ENCODE peak calls at places on chromosome 9, in ten cellular contexts. One of them, this sample, is unnamed.

GRCh38 chr9:89842267-89842768 is 237.5 kb downstream of the GADD45G start:
- DNase-seq in colonic mucosa: peak
- DNase-seq in endothelial cell: no peak
- DNase-seq in body of pancreas: peak
- DNase-seq in ascending aorta: no peak
- DNase-seq in brain microvascular endothelial cell: no peak
- DNase-seq in foreskin fibroblast: no peak
- DNase-seq in fibroblast of lung: no peak
- DNase-seq in bronchial epithelial cell: no peak
- DNase-seq in cardiac fibroblast: no peak
- DNase-seq in this sample: no peak

GRCh38 chr9:18256574-18256973 is 217.4 kb upstream of the ADAMTSL1 start:
- DNase-seq in brain microvascular endothelial cell: peak
- DNase-seq in fibroblast of lung: no peak
- DNase-seq in cardiac fibroblast: peak
- DNase-seq in body of pancreas: no peak
- DNase-seq in ascending aorta: no peak
- DNase-seq in endothelial cell: no peak
- DNase-seq in foreskin fibroblast: peak
- DNase-seq in bronchial epithelial cell: peak
- DNase-seq in colonic mucosa: peak
- DNase-seq in this sample: no peak

GRCh38 chr9:33249983-33250382 is 10.0 kb downstream of the SPINK4 start:
- DNase-seq in brain microvascular endothelial cell: no peak
- DNase-seq in ascending aorta: no peak
- DNase-seq in fibroblast of lung: no peak
- DNase-seq in body of pancreas: no peak
- DNase-seq in endothelial cell: no peak
- DNase-seq in foreskin fibroblast: no peak
- DNase-seq in cardiac fibroblast: no peak
- DNase-seq in colonic mucosa: no peak
- DNase-seq in bronchial epithelial cell: no peak
- DNase-seq in this sample: no peak

GRCh38 chr9:22005700-22006605 is 3.2 kb downstream of the CDKN2B start:
- DNase-seq in brain microvascular endothelial cell: no peak
- DNase-seq in endothelial cell: peak
- DNase-seq in foreskin fibroblast: peak
- DNase-seq in ascending aorta: no peak
- DNase-seq in bronchial epithelial cell: no peak
- DNase-seq in colonic mucosa: no peak
- DNase-seq in fibroblast of lung: peak
- DNase-seq in cardiac fibroblast: no peak
- DNase-seq in body of pancreas: no peak
- DNase-seq in this sample: no peak

GRCh38 chr9:97382099-97382718 is 29.7 kb upstream of the TDRD7 start:
- DNase-seq in bronchial epithelial cell: no peak
- DNase-seq in cardiac fibroblast: no peak
- DNase-seq in foreskin fibroblast: peak
- DNase-seq in brain microvascular endothelial cell: no peak
- DNase-seq in fibroblast of lung: no peak
- DNase-seq in colonic mucosa: no peak
- DNase-seq in ascending aorta: no peak
- DNase-seq in body of pancreas: no peak
- DNase-seq in endothelial cell: no peak
- DNase-seq in this sample: no peak

GRCh38 chr9:98797491-98797890 is 1.1 kb upstream of the ANKS6 start:
- DNase-seq in brain microvascular endothelial cell: no peak
- DNase-seq in foreskin fibroblast: no peak
- DNase-seq in body of pancreas: no peak
- DNase-seq in bronchial epithelial cell: no peak
- DNase-seq in ascending aorta: no peak
- DNase-seq in endothelial cell: no peak
- DNase-seq in colonic mucosa: no peak
- DNase-seq in fibroblast of lung: no peak
- DNase-seq in cardiac fibroblast: no peak
- DNase-seq in this sample: no peak

GRCh38 chr9:121558423-121558950 is 58.8 kb upstream of the GGTA1 start:
- DNase-seq in foreskin fibroblast: no peak
- DNase-seq in cardiac fibroblast: no peak
- DNase-seq in bronchial epithelial cell: no peak
- DNase-seq in body of pancreas: no peak
- DNase-seq in ascending aorta: no peak
- DNase-seq in colonic mucosa: no peak
- DNase-seq in brain microvascular endothelial cell: no peak
- DNase-seq in fibroblast of lung: no peak
- DNase-seq in endothelial cell: no peak
- DNase-seq in this sample: no peak

GRCh38 chr9:76676857-76677256 is 87.4 kb upstream of the PCA3 start:
- DNase-seq in foreskin fibroblast: no peak
- DNase-seq in bronchial epithelial cell: no peak
- DNase-seq in ascending aorta: no peak
- DNase-seq in body of pancreas: no peak
- DNase-seq in cardiac fibroblast: no peak
- DNase-seq in brain microvascular endothelial cell: no peak
- DNase-seq in endothelial cell: no peak
- DNase-seq in colonic mucosa: no peak
- DNase-seq in fibroblast of lung: no peak
- DNase-seq in this sample: no peak

DNA sequence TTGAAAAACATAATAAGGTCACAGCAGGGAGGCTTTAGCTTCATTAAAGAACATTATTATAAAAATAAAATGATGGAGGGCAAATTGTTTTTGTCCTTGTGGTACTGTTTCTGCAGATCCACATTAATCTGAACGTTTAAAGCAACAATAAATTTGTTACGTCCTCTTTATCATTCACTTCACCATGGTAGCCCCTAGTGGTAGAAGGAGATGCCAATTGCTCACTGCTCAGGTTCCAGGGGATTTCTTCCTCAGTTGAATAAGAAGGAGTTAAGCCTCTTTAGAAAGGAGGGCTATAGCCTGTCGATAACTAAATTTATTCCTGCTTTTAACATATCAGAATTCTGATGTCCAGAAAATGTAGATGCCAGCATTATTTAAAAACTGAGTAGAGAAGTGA is 692.4 kb downstream of the PTPRD start:
- DNase-seq in fibroblast of lung: no peak
- DNase-seq in cardiac fibroblast: no peak
- DNase-seq in ascending aorta: no peak
- DNase-seq in colonic mucosa: no peak
- DNase-seq in body of pancreas: no peak
- DNase-seq in bronchial epithelial cell: no peak
- DNase-seq in endothelial cell: no peak
- DNase-seq in foreskin fibroblast: no peak
- DNase-seq in brain microvascular endothelial cell: no peak
- DNase-seq in this sample: no peak
- TF ChIP-seq CTCF in fibroblast of lung: no peak
- TF ChIP-seq CTCF in cardiac fibroblast: no peak
- TF ChIP-seq CTCF in ascending aorta: no peak
- TF ChIP-seq CTCF in colonic mucosa: no peak
- TF ChIP-seq CTCF in body of pancreas: no peak
- TF ChIP-seq CTCF in bronchial epithelial cell: no peak
- TF ChIP-seq CTCF in endothelial cell: peak
- TF ChIP-seq CTCF in foreskin fibroblast: no peak
- TF ChIP-seq CTCF in brain microvascular endothelial cell: peak
- TF ChIP-seq CTCF in this sample: no peak

GRCh38 chr9:128321879-128322341 is 337 bp downstream of the TRUB2 start:
- DNase-seq in fibroblast of lung: no peak
- DNase-seq in colonic mucosa: no peak
- DNase-seq in brain microvascular endothelial cell: no peak
- DNase-seq in endothelial cell: no peak
- DNase-seq in foreskin fibroblast: no peak
- DNase-seq in bronchial epithelial cell: no peak
- DNase-seq in cardiac fibroblast: no peak
- DNase-seq in body of pancreas: no peak
- DNase-seq in ascending aorta: no peak
- DNase-seq in this sample: no peak

GRCh38 chr9:128323786-128324185 is 1.1 kb downstream of the COQ4 start:
- DNase-seq in cardiac fibroblast: no peak
- DNase-seq in bronchial epithelial cell: no peak
- DNase-seq in ascending aorta: no peak
- DNase-seq in endothelial cell: no peak
- DNase-seq in brain microvascular endothelial cell: no peak
- DNase-seq in colonic mucosa: no peak
- DNase-seq in fibroblast of lung: no peak
- DNase-seq in foreskin fibroblast: no peak
- DNase-seq in body of pancreas: no peak
- DNase-seq in this sample: no peak

GRCh38 chr9:128322342-128323191 is at the start of the genes COQ4 and TRUB2:
- DNase-seq in colonic mucosa: peak
- DNase-seq in endothelial cell: peak
- DNase-seq in body of pancreas: peak
- DNase-seq in foreskin fibroblast: peak
- DNase-seq in fibroblast of lung: peak
- DNase-seq in ascending aorta: peak
- DNase-seq in bronchial epithelial cell: peak
- DNase-seq in cardiac fibroblast: peak
- DNase-seq in brain microvascular endothelial cell: peak
- DNase-seq in this sample: peak

GRCh38 chr9:128324401-128324800 is 1.8 kb downstream of the COQ4 start:
- DNase-seq in body of pancreas: no peak
- DNase-seq in colonic mucosa: no peak
- DNase-seq in foreskin fibroblast: no peak
- DNase-seq in brain microvascular endothelial cell: no peak
- DNase-seq in ascending aorta: no peak
- DNase-seq in cardiac fibroblast: no peak
- DNase-seq in endothelial cell: no peak
- DNase-seq in bronchial epithelial cell: no peak
- DNase-seq in fibroblast of lung: no peak
- DNase-seq in this sample: no peak

DNA sequence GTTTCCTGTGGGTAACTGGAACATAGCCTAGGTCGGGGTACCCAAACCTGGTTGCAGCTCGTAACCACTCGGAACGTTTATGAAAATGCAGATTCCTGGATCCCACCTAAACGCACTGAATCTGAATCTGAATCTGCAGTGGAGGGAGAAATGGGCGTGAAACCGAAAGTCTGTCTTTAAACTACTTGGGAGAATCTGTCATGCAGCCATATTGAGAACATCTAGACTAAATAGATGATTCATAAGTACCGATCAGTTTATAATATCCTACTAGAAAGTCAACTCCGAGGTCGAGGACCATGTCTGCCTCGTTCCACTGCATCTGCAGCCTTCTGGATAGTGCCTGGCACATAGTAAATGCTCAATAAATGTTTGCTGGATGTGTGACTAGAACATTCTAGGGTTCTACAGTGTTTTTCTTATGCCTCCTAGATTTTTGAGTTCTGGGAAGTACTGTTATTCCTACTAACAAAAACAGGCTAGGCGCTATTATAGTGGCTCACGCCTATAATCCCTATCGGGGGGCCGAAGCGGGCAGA is 622 bp downstream of the COQ4 start:
- DNase-seq in foreskin fibroblast: peak
- DNase-seq in body of pancreas: no peak
- DNase-seq in ascending aorta: no peak
- DNase-seq in bronchial epithelial cell: peak
- DNase-seq in colonic mucosa: no peak
- DNase-seq in cardiac fibroblast: peak
- DNase-seq in fibroblast of lung: peak
- DNase-seq in endothelial cell: no peak
- DNase-seq in brain microvascular endothelial cell: peak
- DNase-seq in this sample: no peak
- TF ChIP-seq CTCF in foreskin fibroblast: no peak
- TF ChIP-seq CTCF in body of pancreas: no peak
- TF ChIP-seq CTCF in ascending aorta: no peak
- TF ChIP-seq CTCF in bronchial epithelial cell: no peak
- TF ChIP-seq CTCF in colonic mucosa: no peak
- TF ChIP-seq CTCF in cardiac fibroblast: no peak
- TF ChIP-seq CTCF in fibroblast of lung: no peak
- TF ChIP-seq CTCF in endothelial cell: no peak
- TF ChIP-seq CTCF in brain microvascular endothelial cell: no peak
- TF ChIP-seq CTCF in this sample: no peak

GRCh38 chr9:124292696-124293593 is 35.2 kb downstream of the NEK6 start:
- DNase-seq in ascending aorta: no peak
- DNase-seq in brain microvascular endothelial cell: no peak
- DNase-seq in fibroblast of lung: peak
- DNase-seq in endothelial cell: no peak
- DNase-seq in foreskin fibroblast: no peak
- DNase-seq in colonic mucosa: no peak
- DNase-seq in bronchial epithelial cell: no peak
- DNase-seq in body of pancreas: no peak
- DNase-seq in cardiac fibroblast: no peak
- DNase-seq in this sample: no peak

GRCh38 chr9:124295097-124295794 is 37.5 kb downstream of the NEK6 start:
- DNase-seq in ascending aorta: no peak
- DNase-seq in colonic mucosa: no peak
- DNase-seq in brain microvascular endothelial cell: no peak
- DNase-seq in cardiac fibroblast: no peak
- DNase-seq in fibroblast of lung: peak
- DNase-seq in body of pancreas: no peak
- DNase-seq in endothelial cell: no peak
- DNase-seq in bronchial epithelial cell: no peak
- DNase-seq in foreskin fibroblast: no peak
- DNase-seq in this sample: no peak

GRCh38 chr9:124291801-124292396 is 34.1 kb downstream of the NEK6 start:
- DNase-seq in cardiac fibroblast: no peak
- DNase-seq in colonic mucosa: no peak
- DNase-seq in body of pancreas: peak
- DNase-seq in bronchial epithelial cell: no peak
- DNase-seq in foreskin fibroblast: peak
- DNase-seq in ascending aorta: no peak
- DNase-seq in fibroblast of lung: no peak
- DNase-seq in brain microvascular endothelial cell: no peak
- DNase-seq in endothelial cell: no peak
- DNase-seq in this sample: peak

GRCh38 chr9:124296094-124296493 is 38.3 kb downstream of the NEK6 start:
- DNase-seq in bronchial epithelial cell: no peak
- DNase-seq in brain microvascular endothelial cell: no peak
- DNase-seq in body of pancreas: no peak
- DNase-seq in fibroblast of lung: no peak
- DNase-seq in endothelial cell: no peak
- DNase-seq in ascending aorta: no peak
- DNase-seq in cardiac fibroblast: no peak
- DNase-seq in foreskin fibroblast: no peak
- DNase-seq in colonic mucosa: no peak
- DNase-seq in this sample: no peak

DNA sequence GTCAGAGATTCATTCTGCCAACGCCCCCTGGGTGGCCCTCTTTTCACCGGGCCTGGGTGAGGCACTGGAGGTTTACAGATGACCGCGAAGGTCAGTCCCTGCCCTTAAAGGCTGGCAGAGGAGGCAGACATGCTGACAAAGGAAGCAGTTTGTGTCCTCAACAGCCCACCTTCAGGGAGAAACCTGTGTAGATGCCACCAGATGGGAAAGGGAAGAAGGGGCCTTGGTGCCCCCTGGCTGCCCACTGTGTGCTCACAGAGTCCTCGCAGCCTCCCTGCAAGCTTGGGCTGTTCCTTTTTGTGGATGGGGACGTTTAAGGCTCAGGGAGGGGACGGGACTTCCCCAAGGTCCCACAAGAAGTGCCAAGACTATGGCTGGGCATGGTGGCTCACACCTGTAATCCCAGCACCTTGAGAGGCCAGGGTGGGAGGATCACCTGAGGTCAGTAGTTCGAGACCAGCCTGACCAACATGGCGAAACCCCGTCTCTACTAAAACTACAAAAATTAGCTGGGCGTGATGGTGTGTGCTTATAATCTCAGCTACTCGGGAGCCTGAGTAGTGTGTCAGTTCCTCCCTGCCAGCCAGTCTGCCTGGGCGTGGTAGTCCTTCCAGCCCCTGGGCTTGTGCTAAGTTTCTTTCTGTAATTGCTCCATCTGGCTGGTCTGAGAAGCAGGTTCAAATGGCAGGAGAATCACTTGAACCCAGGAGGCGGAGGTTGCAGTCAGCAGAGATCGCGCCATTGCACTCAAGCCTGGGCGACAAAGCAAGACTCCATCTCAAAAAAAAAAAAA is 36.2 kb downstream of the NEK6 start:
- DNase-seq in foreskin fibroblast: peak
- DNase-seq in brain microvascular endothelial cell: no peak
- DNase-seq in cardiac fibroblast: no peak
- DNase-seq in bronchial epithelial cell: peak
- DNase-seq in fibroblast of lung: no peak
- DNase-seq in endothelial cell: no peak
- DNase-seq in body of pancreas: no peak
- DNase-seq in ascending aorta: no peak
- DNase-seq in colonic mucosa: no peak
- DNase-seq in this sample: no peak
- TF ChIP-seq CTCF in foreskin fibroblast: no peak
- TF ChIP-seq CTCF in brain microvascular endothelial cell: peak
- TF ChIP-seq CTCF in cardiac fibroblast: peak
- TF ChIP-seq CTCF in bronchial epithelial cell: no peak
- TF ChIP-seq CTCF in fibroblast of lung: no peak
- TF ChIP-seq CTCF in endothelial cell: no peak
- TF ChIP-seq CTCF in body of pancreas: no peak
- TF ChIP-seq CTCF in ascending aorta: no peak
- TF ChIP-seq CTCF in colonic mucosa: no peak
- TF ChIP-seq CTCF in this sample: peak

GRCh38 chr9:90950600-90950999 is 149.0 kb downstream of the SYK start:
- DNase-seq in foreskin fibroblast: peak
- DNase-seq in ascending aorta: no peak
- DNase-seq in endothelial cell: no peak
- DNase-seq in bronchial epithelial cell: no peak
- DNase-seq in body of pancreas: no peak
- DNase-seq in brain microvascular endothelial cell: no peak
- DNase-seq in colonic mucosa: no peak
- DNase-seq in cardiac fibroblast: no peak
- DNase-seq in fibroblast of lung: no peak
- DNase-seq in this sample: no peak

GRCh38 chr9:90956026-90956810 is 154.6 kb downstream of the SYK start:
- DNase-seq in bronchial epithelial cell: no peak
- DNase-seq in colonic mucosa: no peak
- DNase-seq in foreskin fibroblast: peak
- DNase-seq in fibroblast of lung: peak
- DNase-seq in brain microvascular endothelial cell: peak
- DNase-seq in ascending aorta: no peak
- DNase-seq in cardiac fibroblast: peak
- DNase-seq in endothelial cell: no peak
- DNase-seq in body of pancreas: no peak
- DNase-seq in this sample: no peak

GRCh38 chr9:90948156-90948555 is 146.5 kb downstream of the SYK start:
- DNase-seq in ascending aorta: no peak
- DNase-seq in bronchial epithelial cell: no peak
- DNase-seq in endothelial cell: no peak
- DNase-seq in colonic mucosa: peak
- DNase-seq in foreskin fibroblast: no peak
- DNase-seq in body of pancreas: no peak
- DNase-seq in fibroblast of lung: no peak
- DNase-seq in cardiac fibroblast: no peak
- DNase-seq in brain microvascular endothelial cell: no peak
- DNase-seq in this sample: no peak

GRCh38 chr9:90953805-90954204 is 152.2 kb downstream of the SYK start:
- DNase-seq in endothelial cell: no peak
- DNase-seq in cardiac fibroblast: no peak
- DNase-seq in colonic mucosa: no peak
- DNase-seq in ascending aorta: no peak
- DNase-seq in foreskin fibroblast: no peak
- DNase-seq in brain microvascular endothelial cell: no peak
- DNase-seq in body of pancreas: no peak
- DNase-seq in fibroblast of lung: no peak
- DNase-seq in bronchial epithelial cell: no peak
- DNase-seq in this sample: no peak

GRCh38 chr9:90953200-90953599 is 151.6 kb downstream of the SYK start:
- DNase-seq in ascending aorta: no peak
- DNase-seq in body of pancreas: no peak
- DNase-seq in brain microvascular endothelial cell: no peak
- DNase-seq in fibroblast of lung: no peak
- DNase-seq in foreskin fibroblast: no peak
- DNase-seq in endothelial cell: no peak
- DNase-seq in bronchial epithelial cell: no peak
- DNase-seq in cardiac fibroblast: no peak
- DNase-seq in colonic mucosa: no peak
- DNase-seq in this sample: no peak
- TF ChIP-seq CTCF in ascending aorta: no peak
- TF ChIP-seq CTCF in body of pancreas: no peak
- TF ChIP-seq CTCF in brain microvascular endothelial cell: no peak
- TF ChIP-seq CTCF in fibroblast of lung: no peak
- TF ChIP-seq CTCF in foreskin fibroblast: no peak
- TF ChIP-seq CTCF in endothelial cell: no peak
- TF ChIP-seq CTCF in bronchial epithelial cell: no peak
- TF ChIP-seq CTCF in cardiac fibroblast: no peak
- TF ChIP-seq CTCF in colonic mucosa: no peak
- TF ChIP-seq CTCF in this sample: no peak